ENCODE peak calls at places on chromosome 1, in ten cellular contexts. R, Q, Z, X, O, I, Y, L, J and G are unnamed samples.

GRCh38 chr1:226100436-226101347 is 38.2 kb downstream of the H3-3A start:
- DNase-seq in L (peak), O (peak), Y (no peak), R (peak), I (no peak), Q (no peak), Z (peak), J (no peak), X (no peak), G (no peak)

GRCh38 chr1:63327417-63328139 is 5.2 kb downstream of the FOXD3 start:
- DNase-seq in X (no peak), Q (no peak), Y (peak), Z (peak), L (peak), O (peak), I (peak), R (peak), J (no peak), G (no peak)

GRCh38 chr1:6234502-6235295 is 1.1 kb downstream of the ICMT start:
- DNase-seq in I (no peak), X (no peak), Q (no peak), L (no peak), Y (peak), J (no peak), O (no peak), R (peak), Z (no peak), G (no peak)

GRCh38 chr1:51663105-51663504 is 46.2 kb downstream of the OSBPL9 start:
- DNase-seq in X (no peak), Z (no peak), Y (no peak), J (no peak), Q (no peak), I (no peak), L (no peak), O (no peak), R (no peak), G (no peak)

GRCh38 chr1:38848069-38848468 is 11.5 kb downstream of the RRAGC start:
- DNase-seq in R (no peak), Y (no peak), Z (no peak), L (no peak), Q (no peak), O (peak), X (no peak), J (no peak), I (no peak), G (no peak)

GRCh38 chr1:93331412-93331811 is 14.3 kb upstream of the DR1 start:
- DNase-seq in Z (no peak), Q (no peak), J (no peak), O (no peak), X (no peak), L (no peak), I (no peak), R (peak), Y (no peak), G (no peak)

GRCh38 chr1:219495737-219496408 is 117.0 kb downstream of the ZC3H11B start:
- DNase-seq in I (no peak), J (no peak), R (no peak), L (no peak), Y (no peak), X (no peak), Z (no peak), Q (no peak), O (no peak), G (no peak)

GRCh38 chr1:33986389-33987095 is 122.7 kb downstream of the HMGB4 start:
- DNase-seq in J (peak), X (peak), R (no peak), I (no peak), O (no peak), L (peak), Q (peak), Y (peak), Z (peak), G (peak)

GRCh38 chr1:111517464-111518225 is 14.2 kb upstream of the ADORA3 start:
- DNase-seq in X (no peak), Z (no peak), I (no peak), L (no peak), Q (no peak), J (no peak), Y (no peak), O (no peak), R (no peak), G (no peak)

GRCh38 chr1:245067257-245067656 is 87.5 kb upstream of the KIF26B start:
- DNase-seq in Z (no peak), Y (no peak), O (no peak), X (no peak), I (no peak), Q (no peak), L (no peak), J (no peak), R (peak), G (no peak)

GRCh38 chr1:48055854-48056253 is 58.7 kb upstream of the TRABD2B start:
- DNase-seq in O (no peak), X (no peak), I (no peak), R (no peak), Q (no peak), Y (no peak), Z (peak), L (no peak), J (no peak), G (no peak)

GRCh38 chr1:32972814-32973428 is 8.3 kb upstream of the RNF19B start:
- DNase-seq in Y (peak), R (peak), Q (peak), Z (peak), L (peak), O (no peak), X (peak), J (no peak), I (no peak), G (peak)

GRCh38 chr1:236759252-236759859 is 35.7 kb upstream of the MTR start:
- DNase-seq in O (peak), Z (peak), I (peak), X (no peak), Y (no peak), R (peak), Q (no peak), J (no peak), L (no peak), G (no peak)

GRCh38 chr1:1752190-1752589 is 26.1 kb downstream of the NADK start:
- DNase-seq in Z (no peak), Q (no peak), X (no peak), Y (no peak), J (no peak), I (no peak), L (no peak), R (no peak), O (no peak), G (no peak)

GRCh38 chr1:93707956-93708355 is 26.3 kb upstream of the BCAR3 start:
- DNase-seq in O (no peak), Y (no peak), L (no peak), Q (no peak), X (no peak), Z (no peak), I (no peak), J (no peak), R (no peak), G (no peak)

DNA sequence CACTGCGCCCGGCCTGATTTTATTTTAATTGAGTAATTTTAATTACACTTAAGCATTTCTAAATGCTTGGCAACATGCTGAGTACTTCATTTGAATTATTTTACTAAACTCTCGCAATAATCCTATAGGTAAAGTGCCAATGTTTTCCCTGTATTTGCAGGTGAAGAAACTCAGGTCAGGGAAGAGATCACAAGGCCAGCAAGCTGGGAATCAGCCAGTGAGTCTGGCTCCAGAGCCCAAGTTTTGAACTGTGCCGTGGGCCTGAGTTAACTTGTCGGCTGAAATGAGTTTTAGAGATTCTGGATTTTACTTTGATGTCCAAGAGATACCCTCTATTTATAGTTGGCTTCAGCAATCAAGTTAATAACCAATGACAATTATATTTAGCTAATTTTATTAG is 141.4 kb downstream of the CNIH3 start:
- DNase-seq in I (no peak), O (no peak), Z (no peak), X (no peak), R (no peak), Y (no peak), J (no peak), L (no peak), Q (no peak), G (no peak)
- H3K4me3 ChIP-seq in I (no peak), O (no peak), Z (no peak), X (no peak), R (no peak), Y (no peak), J (no peak), L (no peak), Q (no peak), G (no peak)

DNA sequence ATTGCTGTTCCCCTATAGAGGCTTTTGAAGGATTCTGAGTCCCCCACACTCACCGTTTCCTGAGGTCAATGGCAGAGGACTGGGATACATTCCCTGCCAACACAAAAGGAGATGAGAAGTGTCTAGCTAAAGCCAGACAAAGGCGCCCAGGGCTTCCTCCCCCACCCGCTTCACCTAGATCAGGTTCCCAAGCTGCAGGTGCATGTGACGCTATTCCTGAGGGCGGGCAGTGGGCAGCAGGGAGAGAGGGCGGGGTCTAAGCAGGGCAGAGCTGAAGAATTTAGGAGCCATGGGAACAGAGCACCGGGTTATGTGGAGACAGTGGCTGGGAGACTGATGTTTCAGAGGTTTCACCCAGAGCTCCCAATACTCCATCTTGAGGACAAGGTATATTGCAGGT is 6.0 kb upstream of the ARHGEF2 start:
- DNase-seq in L (no peak), Q (no peak), Z (no peak), R (no peak), X (no peak), O (no peak), Y (no peak), I (no peak), J (no peak), G (no peak)
- H3K4me3 ChIP-seq in L (no peak), Q (no peak), Z (no peak), R (no peak), X (no peak), O (no peak), Y (no peak), I (no peak), J (no peak), G (no peak)

DNA sequence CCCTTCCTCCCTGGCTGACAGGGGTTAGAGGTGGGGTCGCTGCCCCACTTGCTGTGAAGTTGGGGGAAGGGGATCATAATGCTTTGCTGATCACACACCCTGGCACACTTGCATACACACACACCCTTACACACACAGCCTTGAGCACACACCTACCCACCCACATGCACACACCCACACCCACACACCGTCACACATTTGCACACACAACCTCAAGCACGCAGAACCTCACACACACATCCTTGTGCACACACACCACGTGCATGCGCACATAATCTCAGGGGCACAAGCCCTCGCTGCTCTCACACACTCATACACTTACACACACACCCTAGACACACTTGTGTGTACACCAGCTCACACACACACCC is 16.4 kb upstream of the TNFRSF8 start:
- DNase-seq in Z (no peak), L (no peak), O (no peak), R (no peak), X (no peak), J (no peak), Y (no peak), Q (no peak), I (no peak), G (no peak)
- H3K4me3 ChIP-seq in Z (no peak), L (no peak), O (no peak), R (no peak), X (no peak), J (no peak), Y (no peak), Q (no peak), I (no peak), G (no peak)

GRCh38 chr1:17617787-17618557 is 78.5 kb downstream of the ARHGEF10L start:
- DNase-seq in O (no peak), R (peak), I (no peak), Z (no peak), Y (peak), L (peak), J (no peak), X (no peak), Q (no peak), G (peak)
- H3K4me3 ChIP-seq in O (peak), R (no peak), I (peak), Z (no peak), Y (peak), L (peak), J (no peak), X (no peak), Q (peak), G (peak)

GRCh38 chr1:234656070-234656875 is 46.3 kb upstream of the IRF2BP2 start:
- DNase-seq in Y (no peak), J (no peak), R (no peak), Q (no peak), O (no peak), Z (no peak), L (no peak), X (no peak), I (no peak), G (no peak)
- H3K4me3 ChIP-seq in Y (no peak), J (no peak), R (no peak), Q (no peak), O (no peak), Z (no peak), L (no peak), X (no peak), I (no peak), G (no peak)

GRCh38 chr1:204405988-204406387 is 5.6 kb downstream of the PPP1R15B start:
- DNase-seq in Z (no peak), R (peak), I (no peak), Y (no peak), J (no peak), L (no peak), Q (peak), O (no peak), X (peak), G (no peak)
- H3K4me3 ChIP-seq in Z (no peak), R (peak), I (peak), Y (peak), J (peak), L (peak), Q (no peak), O (no peak), X (peak), G (peak)

GRCh38 chr1:143735764-143736461 is 235.9 kb downstream of the FAM72C start:
- DNase-seq in Q (peak), Z (no peak), Y (no peak), O (no peak), R (no peak), X (peak), L (no peak), J (no peak), I (no peak), G (no peak)

GRCh38 chr1:143736562-143736961 is 235.2 kb downstream of the FAM72C start:
- DNase-seq in J (no peak), Z (no peak), L (no peak), Y (no peak), X (no peak), R (no peak), Q (no peak), I (no peak), O (no peak), G (no peak)
- H3K4me3 ChIP-seq in J (no peak), Z (no peak), L (no peak), Y (no peak), X (peak), R (no peak), Q (no peak), I (no peak), O (no peak), G (peak)

GRCh38 chr1:68497358-68497698 is 446 bp upstream of the DEPDC1 start:
- DNase-seq in Z (no peak), Q (no peak), X (no peak), J (no peak), I (no peak), L (no peak), O (no peak), R (no peak), Y (no peak), G (no peak)

GRCh38 chr1:68495968-68496679 is 758 bp downstream of the DEPDC1 start:
- DNase-seq in O (no peak), I (no peak), Z (no peak), X (no peak), Q (no peak), R (peak), L (no peak), J (no peak), Y (no peak), G (no peak)

GRCh38 chr1:68496680-68497357 is at the start of gene DEPDC1:
- DNase-seq in R (peak), X (peak), L (peak), J (peak), Y (peak), Q (peak), I (peak), O (peak), Z (peak), G (peak)

GRCh38 chr1:68493193-68493592 is 3.7 kb downstream of the DEPDC1 start:
- DNase-seq in O (no peak), L (no peak), X (no peak), I (no peak), Y (no peak), J (no peak), Z (no peak), Q (no peak), R (no peak), G (no peak)

GRCh38 chr1:68495532-68495931 is 1.4 kb downstream of the DEPDC1 start:
- DNase-seq in R (no peak), Y (no peak), J (no peak), I (no peak), Q (no peak), X (no peak), L (no peak), O (no peak), Z (peak), G (no peak)
- H3K4me3 ChIP-seq in R (no peak), Y (no peak), J (peak), I (peak), Q (no peak), X (peak), L (no peak), O (peak), Z (no peak), G (no peak)